ENCODE peak calls at places on chromosomes 4 and X, in nine cellular contexts. H, U, R, K, P, L, B, E and D are unnamed samples. For H3K4me1, H3K27me3 and H3K9me3, the result is how much of the 10 kb centered on the place peaks cover.

GRCh38 chr4:168708108-168708507 is 211.3 kb downstream of the PALLD start:
- DNase-seq in P (no peak), E (no peak), B (peak), L (no peak), H (no peak), K (no peak), R (no peak), U (no peak), D (peak)

GRCh38 chr4:169567916-169568315 is 44.5 kb downstream of the NEK1 start:
- DNase-seq in U (no peak), K (no peak), P (no peak), E (no peak), H (no peak), L (no peak), R (no peak), B (no peak), D (peak)

GRCh38 chrX:20829665-20830481 is 544.3 kb upstream of the CNKSR2 start:
- DNase-seq in U (no peak), P (no peak), H (no peak), K (peak), L (no peak), B (peak), E (no peak), R (no peak), D (peak)

GRCh38 chrX:95612350-95612749 is 1072.3 kb upstream of the DIAPH2 start:
- DNase-seq in B (no peak), E (no peak), L (no peak), H (no peak), P (no peak), U (no peak), K (no peak), R (no peak), D (no peak)

GRCh38 chr4:129565214-129565613 is 469.3 kb downstream of the C4orf33 start:
- DNase-seq in P (no peak), B (no peak), K (no peak), L (no peak), H (no peak), E (no peak), U (no peak), R (peak), D (no peak)

GRCh38 chr4:166091914-166092510 is 219.0 kb downstream of the TLL1 start:
- DNase-seq in H (no peak), E (peak), L (no peak), R (peak), P (peak), K (peak), U (peak), B (peak), D (peak)

GRCh38 chrX:103418811-103419210 is 42.5 kb downstream of the BEX3 start:
- DNase-seq in R (peak), K (no peak), U (no peak), B (no peak), L (no peak), H (no peak), E (no peak), P (no peak), D (no peak)

GRCh38 chr4:25330905-25331816 is 18.6 kb downstream of the ZCCHC4 start:
- DNase-seq in H (no peak), K (peak), B (no peak), L (no peak), R (no peak), P (no peak), E (no peak), U (no peak), D (no peak)

GRCh38 chrX:147910607-147911006 is 1.1 kb upstream of the FMR1 start:
- DNase-seq in P (no peak), L (no peak), H (no peak), K (no peak), U (no peak), E (no peak), B (no peak), R (no peak), D (no peak)

DNA sequence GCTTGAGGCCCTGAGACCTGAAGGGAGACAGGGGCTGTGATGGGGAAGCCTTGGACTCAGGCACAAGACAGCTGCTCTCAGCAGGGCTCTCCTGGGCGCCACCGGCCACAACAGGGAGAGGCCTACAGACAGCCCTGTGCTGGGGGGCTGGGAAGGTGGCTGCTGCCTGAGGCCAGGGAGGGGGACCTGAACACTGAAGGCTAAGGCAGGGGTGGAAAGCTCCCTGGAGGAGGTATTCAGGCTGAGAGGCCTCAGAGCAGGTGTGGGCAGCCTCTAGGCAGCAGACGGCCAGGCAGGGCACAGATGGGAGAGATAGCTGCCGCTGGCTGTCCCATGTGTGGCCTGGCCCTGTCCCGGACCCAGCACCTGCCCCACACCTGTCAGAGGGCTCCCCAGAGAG is 33.0 kb downstream of the TACC3 start:
- DNase-seq in R (no peak), L (no peak), U (no peak), H (no peak), B (no peak), K (no peak), P (no peak), E (no peak), D (no peak)
- H3K4me1 ChIP-seq in R (under half), L (under half), U (under half), H (under half), B (under half), K (under half), P (half or more), E (under half), D (under half)

GRCh38 chrX:49753691-49754090 is 57.9 kb upstream of the PAGE1 start:
- DNase-seq in K (no peak), E (no peak), L (no peak), B (no peak), R (no peak), H (no peak), U (no peak), P (no peak), D (no peak)

GRCh38 chrX:49754238-49754857 is 58.6 kb upstream of the PAGE1 start:
- DNase-seq in L (peak), P (peak), E (peak), R (peak), K (peak), U (peak), B (peak), H (peak), D (peak)

GRCh38 chrX:49748211-49748956 is 52.6 kb upstream of the PAGE1 start:
- DNase-seq in E (no peak), P (no peak), U (no peak), B (no peak), K (no peak), H (no peak), R (no peak), L (no peak), D (no peak)
- H3K27me3 ChIP-seq in E (under half), P (under half), U (under half), B (under half), K (under half), H (under half), R (half or more), L (under half), D (under half)

GRCh38 chr4:146621-147020 is 22.3 kb downstream of the ZNF718 start:
- DNase-seq in B (no peak), U (no peak), L (no peak), K (no peak), P (no peak), R (no peak), E (no peak), H (no peak), D (no peak)
- H3K9me3 ChIP-seq in B (under half), U (under half), L (half or more), K (under half), P (under half), R (half or more), E (under half), H (under half), D (under half)

GRCh38 chr4:57068237-57068981 is 41.8 kb downstream of the IGFBP7 start:
- DNase-seq in E (no peak), P (no peak), H (no peak), U (no peak), B (no peak), L (no peak), K (no peak), R (no peak), D (no peak)

GRCh38 chr4:57070461-57070860 is 39.7 kb downstream of the IGFBP7 start:
- DNase-seq in P (no peak), E (no peak), L (no peak), U (no peak), R (no peak), K (no peak), B (peak), H (no peak), D (no peak)

GRCh38 chr4:57074753-57075152 is 35.4 kb downstream of the IGFBP7 start:
- DNase-seq in K (peak), L (no peak), B (peak), E (no peak), P (no peak), H (no peak), R (peak), U (no peak), D (peak)

GRCh38 chr4:57073559-57073958 is 36.6 kb downstream of the IGFBP7 start:
- DNase-seq in H (no peak), K (no peak), B (no peak), L (no peak), P (no peak), U (no peak), E (no peak), R (no peak), D (no peak)

GRCh38 chr4:57071340-57071739 is 38.8 kb downstream of the IGFBP7 start:
- DNase-seq in L (no peak), E (no peak), R (peak), B (peak), K (peak), U (no peak), H (no peak), P (no peak), D (peak)
- H3K4me1 ChIP-seq in L (under half), E (under half), R (under half), B (under half), K (under half), U (under half), H (under half), P (under half), D (under half)